ENCODE peak calls at places on chromosomes 3 and 15, in eight cellular contexts. One of them, this sample, is unnamed.

GRCh38 chr15:39376371-39376909 is 204.4 kb upstream of the THBS1 start:
- DNase-seq in SK-N-SH: no peak
- DNase-seq in stomach: no peak
- DNase-seq in GM12878: no peak
- DNase-seq in GM23338: no peak
- DNase-seq in sigmoid colon: no peak
- DNase-seq in upper lobe of left lung: no peak
- DNase-seq in H1: no peak
- DNase-seq in this sample: no peak

GRCh38 chr3:13844911-13845310 is 35.0 kb downstream of the WNT7A start:
- DNase-seq in SK-N-SH: no peak
- DNase-seq in stomach: no peak
- DNase-seq in GM12878: no peak
- DNase-seq in GM23338: no peak
- DNase-seq in sigmoid colon: no peak
- DNase-seq in upper lobe of left lung: no peak
- DNase-seq in H1: no peak
- DNase-seq in this sample: no peak

GRCh38 chr15:32981536-32981935 is 213.0 kb downstream of the FMN1 start:
- DNase-seq in SK-N-SH: no peak
- DNase-seq in stomach: no peak
- DNase-seq in GM12878: no peak
- DNase-seq in GM23338: no peak
- DNase-seq in sigmoid colon: no peak
- DNase-seq in upper lobe of left lung: no peak
- DNase-seq in H1: no peak
- DNase-seq in this sample: no peak

GRCh38 chr15:54197995-54198394 is 219.8 kb downstream of the UNC13C start:
- DNase-seq in SK-N-SH: no peak
- DNase-seq in stomach: no peak
- DNase-seq in GM12878: no peak
- DNase-seq in GM23338: no peak
- DNase-seq in sigmoid colon: no peak
- DNase-seq in upper lobe of left lung: no peak
- DNase-seq in H1: no peak
- DNase-seq in this sample: no peak

GRCh38 chr3:118564800-118565199 is 469.8 kb downstream of the IGSF11 start:
- DNase-seq in SK-N-SH: no peak
- DNase-seq in stomach: no peak
- DNase-seq in GM12878: no peak
- DNase-seq in GM23338: no peak
- DNase-seq in sigmoid colon: no peak
- DNase-seq in upper lobe of left lung: no peak
- DNase-seq in H1: no peak
- DNase-seq in this sample: no peak

GRCh38 chr3:46400000-46400734 is 6.7 kb downstream of the CCR5AS start:
- DNase-seq in SK-N-SH: no peak
- DNase-seq in stomach: no peak
- DNase-seq in GM12878: no peak
- DNase-seq in GM23338: no peak
- DNase-seq in sigmoid colon: no peak
- DNase-seq in upper lobe of left lung: peak; percentile 21
- DNase-seq in H1: no peak
- DNase-seq in this sample: no peak

GRCh38 chr15:75928680-75929608 is 25.3 kb downstream of the FBXO22 start:
- DNase-seq in SK-N-SH: peak; percentile 10
- DNase-seq in stomach: peak; percentile 26
- DNase-seq in GM12878: no peak
- DNase-seq in GM23338: peak; percentile 88
- DNase-seq in sigmoid colon: no peak
- DNase-seq in upper lobe of left lung: no peak
- DNase-seq in H1: peak; percentile 60
- DNase-seq in this sample: no peak

GRCh38 chr3:33386631-33387030 is 53.6 kb downstream of the UBP1 start:
- DNase-seq in SK-N-SH: no peak
- DNase-seq in stomach: no peak
- DNase-seq in GM12878: no peak
- DNase-seq in GM23338: no peak
- DNase-seq in sigmoid colon: no peak
- DNase-seq in upper lobe of left lung: no peak
- DNase-seq in H1: no peak
- DNase-seq in this sample: no peak

GRCh38 chr15:58453931-58454793 is 22.4 kb downstream of the LIPC start:
- DNase-seq in SK-N-SH: no peak
- DNase-seq in stomach: no peak
- DNase-seq in GM12878: no peak
- DNase-seq in GM23338: no peak
- DNase-seq in sigmoid colon: peak; percentile 28
- DNase-seq in upper lobe of left lung: no peak
- DNase-seq in H1: no peak
- DNase-seq in this sample: no peak

GRCh38 chr3:33027091-33027490 is 69.9 kb downstream of the GLB1 start:
- DNase-seq in SK-N-SH: no peak
- DNase-seq in stomach: no peak
- DNase-seq in GM12878: no peak
- DNase-seq in GM23338: no peak
- DNase-seq in sigmoid colon: no peak
- DNase-seq in upper lobe of left lung: no peak
- DNase-seq in H1: no peak
- DNase-seq in this sample: no peak

GRCh38 chr15:42153874-42154575 is 2.4 kb downstream of the PLA2G4F start:
- DNase-seq in SK-N-SH: no peak
- DNase-seq in stomach: peak; percentile 13
- DNase-seq in GM12878: no peak
- DNase-seq in GM23338: no peak
- DNase-seq in sigmoid colon: no peak
- DNase-seq in upper lobe of left lung: peak; percentile 71
- DNase-seq in H1: no peak
- DNase-seq in this sample: no peak

GRCh38 chr15:72179950-72180581 is 17.5 kb downstream of the GRAMD2A start:
- DNase-seq in SK-N-SH: no peak
- DNase-seq in stomach: no peak
- DNase-seq in GM12878: no peak
- DNase-seq in GM23338: peak; percentile 28
- DNase-seq in sigmoid colon: peak; percentile 79
- DNase-seq in upper lobe of left lung: peak; percentile 33
- DNase-seq in H1: no peak
- DNase-seq in this sample: no peak

GRCh38 chr3:8629151-8630021 is 15.2 kb downstream of the SSUH2 start:
- DNase-seq in SK-N-SH: no peak
- DNase-seq in stomach: peak; percentile 76
- DNase-seq in GM12878: peak; percentile 12
- DNase-seq in GM23338: no peak
- DNase-seq in sigmoid colon: peak; percentile 71
- DNase-seq in upper lobe of left lung: peak; percentile 83
- DNase-seq in H1: no peak
- DNase-seq in this sample: peak; percentile 86

GRCh38 chr3:155737844-155738460 is 6.9 kb downstream of the PLCH1 start:
- DNase-seq in SK-N-SH: no peak
- DNase-seq in stomach: peak; percentile 75
- DNase-seq in GM12878: peak; percentile 48
- DNase-seq in GM23338: peak; percentile 13
- DNase-seq in sigmoid colon: no peak
- DNase-seq in upper lobe of left lung: peak; percentile 76
- DNase-seq in H1: no peak
- DNase-seq in this sample: no peak

GRCh38 chr3:126439346-126439967 is 36.2 kb downstream of the ZXDC start:
- DNase-seq in SK-N-SH: no peak
- DNase-seq in stomach: peak; percentile 14
- DNase-seq in GM12878: no peak
- DNase-seq in GM23338: no peak
- DNase-seq in sigmoid colon: peak; percentile 43
- DNase-seq in upper lobe of left lung: no peak
- DNase-seq in H1: no peak
- DNase-seq in this sample: no peak

GRCh38 chr3:195753609-195754008 is 32.8 kb downstream of the MUC20 start:
- DNase-seq in SK-N-SH: peak; percentile 34
- DNase-seq in stomach: no peak
- DNase-seq in GM12878: no peak
- DNase-seq in GM23338: no peak
- DNase-seq in sigmoid colon: no peak
- DNase-seq in upper lobe of left lung: no peak
- DNase-seq in H1: no peak
- DNase-seq in this sample: no peak

GRCh38 chr15:78906310-78906608 is 33.6 kb downstream of the MORF4L1 start:
- DNase-seq in SK-N-SH: no peak
- DNase-seq in stomach: peak; percentile 69
- DNase-seq in GM12878: no peak
- DNase-seq in GM23338: no peak
- DNase-seq in sigmoid colon: no peak
- DNase-seq in upper lobe of left lung: peak; percentile 78
- DNase-seq in H1: no peak
- DNase-seq in this sample: peak; percentile 32

GRCh38 chr3:99663981-99664380 is 25.6 kb downstream of the COL8A1 start:
- DNase-seq in SK-N-SH: no peak
- DNase-seq in stomach: no peak
- DNase-seq in GM12878: no peak
- DNase-seq in GM23338: no peak
- DNase-seq in sigmoid colon: no peak
- DNase-seq in upper lobe of left lung: no peak
- DNase-seq in H1: no peak
- DNase-seq in this sample: no peak

GRCh38 chr3:160038862-160039562 is 50.4 kb downstream of the IL12A start:
- DNase-seq in SK-N-SH: peak; percentile 76
- DNase-seq in stomach: peak; percentile 65
- DNase-seq in GM12878: no peak
- DNase-seq in GM23338: peak; percentile 55
- DNase-seq in sigmoid colon: peak; percentile 63
- DNase-seq in upper lobe of left lung: peak; percentile 65
- DNase-seq in H1: peak; percentile 60
- DNase-seq in this sample: no peak

GRCh38 chr15:90718232-90718631 is 1.1 kb downstream of the BLM start:
- DNase-seq in SK-N-SH: no peak
- DNase-seq in stomach: no peak
- DNase-seq in GM12878: no peak
- DNase-seq in GM23338: no peak
- DNase-seq in sigmoid colon: no peak
- DNase-seq in upper lobe of left lung: no peak
- DNase-seq in H1: no peak
- DNase-seq in this sample: no peak
- TF ChIP-seq POLR2AphosphoS5 in SK-N-SH: no peak
- TF ChIP-seq POLR2AphosphoS5 in stomach: no peak
- TF ChIP-seq POLR2AphosphoS5 in GM12878: no peak
- TF ChIP-seq POLR2AphosphoS5 in GM23338: no peak
- TF ChIP-seq POLR2AphosphoS5 in sigmoid colon: no peak
- TF ChIP-seq POLR2AphosphoS5 in upper lobe of left lung: no peak
- TF ChIP-seq POLR2AphosphoS5 in H1: no peak
- TF ChIP-seq POLR2AphosphoS5 in this sample: no peak

GRCh38 chr15:98863983-98864382 is 143.6 kb downstream of the PGPEP1L start:
- DNase-seq in SK-N-SH: no peak
- DNase-seq in stomach: no peak
- DNase-seq in GM12878: no peak
- DNase-seq in GM23338: no peak
- DNase-seq in sigmoid colon: no peak
- DNase-seq in upper lobe of left lung: no peak
- DNase-seq in H1: no peak
- DNase-seq in this sample: no peak

GRCh38 chr15:98868564-98868963 is 139.0 kb downstream of the PGPEP1L start:
- DNase-seq in SK-N-SH: no peak
- DNase-seq in stomach: no peak
- DNase-seq in GM12878: no peak
- DNase-seq in GM23338: no peak
- DNase-seq in sigmoid colon: no peak
- DNase-seq in upper lobe of left lung: no peak
- DNase-seq in H1: no peak
- DNase-seq in this sample: no peak

GRCh38 chr15:98866503-98866902 is 141.1 kb downstream of the PGPEP1L start:
- DNase-seq in SK-N-SH: peak; percentile 59
- DNase-seq in stomach: no peak
- DNase-seq in GM12878: no peak
- DNase-seq in GM23338: peak; percentile 66
- DNase-seq in sigmoid colon: no peak
- DNase-seq in upper lobe of left lung: no peak
- DNase-seq in H1: no peak
- DNase-seq in this sample: no peak

GRCh38 chr15:98861188-98861587 is 146.4 kb downstream of the PGPEP1L start:
- DNase-seq in SK-N-SH: no peak
- DNase-seq in stomach: no peak
- DNase-seq in GM12878: no peak
- DNase-seq in GM23338: peak; percentile 54
- DNase-seq in sigmoid colon: no peak
- DNase-seq in upper lobe of left lung: no peak
- DNase-seq in H1: no peak
- DNase-seq in this sample: no peak

GRCh38 chr15:98865397-98866339 is 141.9 kb downstream of the PGPEP1L start:
- DNase-seq in SK-N-SH: peak; percentile 84
- DNase-seq in stomach: peak; percentile 78
- DNase-seq in GM12878: no peak
- DNase-seq in GM23338: peak; percentile 90
- DNase-seq in sigmoid colon: peak; percentile 88
- DNase-seq in upper lobe of left lung: peak; percentile 79
- DNase-seq in H1: no peak
- DNase-seq in this sample: no peak
- TF ChIP-seq CTCF in SK-N-SH: no peak
- TF ChIP-seq CTCF in stomach: no peak
- TF ChIP-seq CTCF in GM12878: no peak
- TF ChIP-seq CTCF in GM23338: no peak
- TF ChIP-seq CTCF in sigmoid colon: no peak
- TF ChIP-seq CTCF in upper lobe of left lung: no peak
- TF ChIP-seq CTCF in H1: no peak
- TF ChIP-seq CTCF in this sample: no peak

GRCh38 chr3:136068708-136069107 is 103.2 kb downstream of the PPP2R3A start:
- DNase-seq in SK-N-SH: no peak
- DNase-seq in stomach: no peak
- DNase-seq in GM12878: no peak
- DNase-seq in GM23338: no peak
- DNase-seq in sigmoid colon: no peak
- DNase-seq in upper lobe of left lung: no peak
- DNase-seq in H1: no peak
- DNase-seq in this sample: no peak
- H3K4me3 ChIP-seq in SK-N-SH: no peak overlapping the region
- H3K4me3 ChIP-seq in stomach: no peak overlapping the region
- H3K4me3 ChIP-seq in GM12878: no peak overlapping the region
- H3K4me3 ChIP-seq in GM23338: no peak overlapping the region
- H3K4me3 ChIP-seq in sigmoid colon: no peak overlapping the region
- H3K4me3 ChIP-seq in upper lobe of left lung: no peak overlapping the region
- H3K4me3 ChIP-seq in H1: no peak overlapping the region
- H3K4me3 ChIP-seq in this sample: no peak overlapping the region

DNA sequence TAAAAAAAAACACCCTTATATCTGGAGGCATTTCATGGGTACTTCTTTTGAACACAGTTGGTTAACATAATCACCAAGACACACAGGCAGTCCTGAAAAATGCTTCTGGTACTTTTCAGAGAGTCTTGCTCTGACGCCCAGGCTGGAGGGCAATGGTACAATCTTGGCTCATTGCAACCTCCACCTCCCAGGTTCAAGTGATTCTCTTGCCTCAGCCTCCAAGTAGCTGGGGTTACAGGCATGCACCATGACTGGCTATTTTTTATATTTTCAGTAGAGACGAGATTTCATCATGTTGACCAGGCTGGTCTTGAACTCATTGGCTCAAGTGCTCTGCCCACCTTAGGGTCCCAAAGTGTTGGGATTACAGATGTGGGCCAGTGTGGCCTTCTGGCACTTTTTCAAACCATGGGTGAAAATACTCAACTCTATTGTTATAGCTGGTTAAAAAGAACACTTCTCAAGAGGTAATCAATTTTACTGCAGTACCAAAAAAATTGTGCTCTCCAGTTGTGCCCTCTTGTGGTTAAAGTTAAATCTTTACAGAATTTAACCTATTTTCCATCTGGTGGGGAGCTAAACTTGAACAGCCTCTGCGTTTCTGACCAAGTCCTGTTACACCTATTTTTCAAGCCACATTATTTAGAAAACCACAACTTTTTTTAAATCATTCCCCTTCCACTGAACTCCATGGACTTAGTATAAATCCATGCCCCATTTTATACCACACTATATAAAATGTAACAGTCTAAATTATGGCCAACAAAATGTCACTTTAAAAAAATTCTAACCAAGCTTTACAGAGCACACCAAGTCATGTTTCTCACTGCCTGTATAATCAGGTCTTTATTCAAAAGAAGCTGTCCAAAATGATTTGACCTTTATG is 1.2 kb upstream of the SNAPC5 start:
- DNase-seq in SK-N-SH: peak; percentile 34
- DNase-seq in stomach: no peak
- DNase-seq in GM12878: no peak
- DNase-seq in GM23338: peak; percentile 57
- DNase-seq in sigmoid colon: no peak
- DNase-seq in upper lobe of left lung: no peak
- DNase-seq in H1: no peak
- DNase-seq in this sample: no peak
- TF ChIP-seq POLR2AphosphoS5 in SK-N-SH: no peak
- TF ChIP-seq POLR2AphosphoS5 in stomach: no peak
- TF ChIP-seq POLR2AphosphoS5 in GM12878: peak; percentile 55
- TF ChIP-seq POLR2AphosphoS5 in GM23338: no peak
- TF ChIP-seq POLR2AphosphoS5 in sigmoid colon: no peak
- TF ChIP-seq POLR2AphosphoS5 in upper lobe of left lung: no peak
- TF ChIP-seq POLR2AphosphoS5 in H1: peak; percentile 89
- TF ChIP-seq POLR2AphosphoS5 in this sample: peak; percentile 22